ENCODE peak calls at places on chromosomes 16 and 17, in nine cellular contexts. A, P, T, Y, K, E, Z, L and I are unnamed samples.

GRCh38 chr17:82172461-82173160 is 40.0 kb downstream of the CCDC57 start:
- DNase-seq in Y (no peak), A (no peak), T (peak), P (no peak), K (no peak), L (no peak), Z (no peak), E (no peak), I (no peak)

GRCh38 chr16:47311738-47312505 is 148.9 kb downstream of the ITFG1 start:
- DNase-seq in P (peak), E (no peak), T (no peak), A (no peak), Z (no peak), Y (peak), L (no peak), K (no peak), I (no peak)

GRCh38 chr17:8758137-8758596 is at the start of gene SPDYE4:
- DNase-seq in K (no peak), L (no peak), E (no peak), P (no peak), Y (no peak), Z (no peak), T (no peak), A (no peak), I (no peak)

GRCh38 chr16:68265078-68265925 is 976 bp downstream of the SLC7A6 start:
- DNase-seq in K (peak), P (peak), E (peak), T (peak), Y (peak), Z (no peak), L (peak), A (peak), I (no peak)

GRCh38 chr16:55184052-55184451 is 140.0 kb upstream of the IRX6 start:
- DNase-seq in L (peak), T (no peak), E (no peak), Y (no peak), P (no peak), Z (no peak), A (no peak), K (no peak), I (no peak)

GRCh38 chr16:89009343-89010209 is 32.6 kb upstream of the CBFA2T3 start:
- DNase-seq in Z (no peak), T (peak), L (peak), K (no peak), P (no peak), A (no peak), Y (peak), E (no peak), I (peak)

GRCh38 chr16:66471264-66471663 is 44.2 kb downstream of the BEAN1 start:
- DNase-seq in A (no peak), Y (no peak), E (no peak), T (no peak), K (peak), Z (no peak), P (no peak), L (no peak), I (no peak)

GRCh38 chr16:49530396-49530795 is 156.8 kb downstream of the C16orf78 start:
- DNase-seq in Y (peak), E (no peak), Z (no peak), P (no peak), K (no peak), L (no peak), T (no peak), A (no peak), I (no peak)

GRCh38 chr17:71764507-71764906 is 356.3 kb upstream of the SOX9 start:
- DNase-seq in K (no peak), Y (peak), L (peak), P (no peak), Z (no peak), E (peak), A (no peak), T (no peak), I (peak)

GRCh38 chr17:75412455-75413317 is 7.2 kb upstream of the GRB2 start:
- DNase-seq in E (peak), Y (peak), P (peak), Z (peak), T (no peak), A (peak), L (peak), K (peak), I (peak)

GRCh38 chr17:5706835-5707234 is 122.5 kb upstream of the NLRP1 start:
- DNase-seq in L (peak), Y (peak), P (peak), A (peak), Z (peak), T (no peak), E (peak), K (no peak), I (peak)

GRCh38 chr16:66049865-66050264 is 316.6 kb upstream of the CDH5 start:
- DNase-seq in A (no peak), P (no peak), E (no peak), L (no peak), Y (no peak), Z (no peak), T (no peak), K (no peak), I (no peak)

GRCh38 chr17:6580628-6581027 is 24.3 kb upstream of the PITPNM3 start:
- DNase-seq in T (no peak), E (no peak), P (no peak), K (no peak), Z (no peak), L (no peak), Y (no peak), A (no peak), I (no peak)

GRCh38 chr16:35909351-35909954 is 2450.0 kb downstream of the TP53TG3F start:
- DNase-seq in P (no peak), Y (no peak), L (no peak), A (no peak), Z (no peak), K (no peak), E (no peak), T (no peak), I (no peak)

GRCh38 chr16:64669573-64669972 is 452.3 kb downstream of the CDH11 start:
- DNase-seq in A (no peak), E (no peak), K (no peak), Y (no peak), Z (no peak), T (no peak), P (no peak), L (no peak), I (no peak)

GRCh38 chr17:39672522-39673334 is 4.5 kb downstream of the PNMT start:
- DNase-seq in K (peak), Y (no peak), E (no peak), Z (no peak), L (no peak), P (no peak), A (no peak), T (peak), I (no peak)
- TF ChIP-seq CTCF in K (no peak), Y (no peak), E (no peak), Z (no peak), L (no peak), P (no peak), A (no peak), T (no peak), I (no peak)

GRCh38 chr16:2273484-2273883 is 5.6 kb upstream of the RNPS1 start:
- DNase-seq in T (no peak), E (no peak), Y (no peak), L (no peak), A (no peak), K (no peak), P (no peak), Z (no peak), I (no peak)

GRCh38 chr16:2273931-2274330 is 6.0 kb upstream of the RNPS1 start:
- DNase-seq in Y (no peak), E (no peak), Z (no peak), L (no peak), P (no peak), T (no peak), A (no peak), K (no peak), I (no peak)

GRCh38 chr16:2270070-2270462 is 2.1 kb upstream of the RNPS1 start:
- DNase-seq in P (no peak), T (peak), E (no peak), L (no peak), K (no peak), Y (no peak), Z (no peak), A (no peak), I (no peak)

GRCh38 chr16:2270588-2271470 is 2.9 kb upstream of the RNPS1 start:
- DNase-seq in T (peak), A (no peak), P (no peak), E (no peak), L (no peak), K (no peak), Y (no peak), Z (no peak), I (no peak)

GRCh38 chr16:2271848-2272461 is 4.0 kb upstream of the RNPS1 start:
- DNase-seq in K (no peak), E (no peak), Y (no peak), T (peak), L (no peak), Z (no peak), P (no peak), A (no peak), I (no peak)
- TF ChIP-seq CTCF in K (no peak), E (no peak), Y (no peak), T (no peak), L (no peak), Z (no peak), P (no peak), A (no peak), I (no peak)

GRCh38 chr17:69232650-69233049 is 4.0 kb upstream of the ABCA10 start:
- DNase-seq in E (no peak), T (no peak), K (no peak), P (no peak), A (no peak), L (no peak), Y (no peak), Z (no peak), I (no peak)

GRCh38 chr17:69236464-69236863 is 7.8 kb upstream of the ABCA10 start:
- DNase-seq in K (no peak), A (no peak), E (no peak), P (no peak), Z (no peak), Y (no peak), L (no peak), T (no peak), I (no peak)

GRCh38 chr17:69239611-69240010 is 11.0 kb upstream of the ABCA10 start:
- DNase-seq in K (no peak), Y (no peak), T (no peak), A (no peak), Z (no peak), L (no peak), E (no peak), P (no peak), I (no peak)

GRCh38 chr17:69236946-69237345 is 8.3 kb upstream of the ABCA10 start:
- DNase-seq in L (no peak), K (no peak), A (no peak), Z (no peak), Y (no peak), T (no peak), P (no peak), E (no peak), I (no peak)

GRCh38 chr17:69235338-69236058 is 6.9 kb upstream of the ABCA10 start:
- DNase-seq in P (peak), L (peak), K (peak), E (peak), T (peak), A (peak), Z (peak), Y (peak), I (peak)
- TF ChIP-seq CTCF in P (peak), L (peak), K (peak), E (peak), T (peak), A (peak), Z (peak), Y (peak), I (peak)

DNA sequence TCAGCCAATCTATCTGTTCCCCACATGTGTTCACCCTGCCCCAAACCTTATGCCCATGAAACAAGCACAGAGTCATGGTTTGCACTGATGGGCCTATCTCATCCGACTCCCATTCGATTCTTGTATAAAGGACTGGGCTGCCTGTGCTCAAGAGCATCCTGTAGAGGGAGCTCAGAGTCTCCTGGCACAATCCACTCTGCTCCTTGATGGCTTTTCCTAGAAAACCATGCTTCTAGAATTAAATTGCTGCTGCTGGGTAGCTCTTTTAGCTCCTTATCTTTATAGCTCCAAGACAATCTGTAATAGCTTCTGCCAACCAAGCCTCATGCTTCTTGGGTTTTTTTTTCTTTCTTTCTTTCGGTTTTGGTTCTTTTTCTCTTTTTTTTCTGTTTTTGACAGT is 9.7 kb downstream of the ZNF19 start:
- DNase-seq in K (no peak), T (no peak), Z (no peak), Y (peak), A (no peak), L (peak), P (no peak), E (peak), I (no peak)
- TF ChIP-seq CTCF in K (no peak), T (peak), Z (peak), Y (peak), A (peak), L (peak), P (peak), E (peak), I (peak)

GRCh38 chr16:26456074-26456473 is 610.7 kb upstream of the C16orf82 start:
- DNase-seq in A (no peak), E (no peak), Y (no peak), P (no peak), Z (no peak), T (no peak), L (no peak), K (no peak), I (no peak)

GRCh38 chr16:26457061-26457460 is 609.7 kb upstream of the C16orf82 start:
- DNase-seq in E (no peak), Y (no peak), A (no peak), L (peak), T (no peak), K (no peak), Z (no peak), P (no peak), I (no peak)

GRCh38 chr16:26457896-26458295 is 608.8 kb upstream of the C16orf82 start:
- DNase-seq in E (no peak), P (no peak), K (no peak), Z (no peak), A (no peak), T (no peak), Y (no peak), L (no peak), I (no peak)

GRCh38 chr16:26454102-26454501 is 612.6 kb upstream of the C16orf82 start:
- DNase-seq in Y (no peak), E (no peak), T (no peak), K (no peak), A (no peak), Z (no peak), L (no peak), P (peak), I (no peak)

DNA sequence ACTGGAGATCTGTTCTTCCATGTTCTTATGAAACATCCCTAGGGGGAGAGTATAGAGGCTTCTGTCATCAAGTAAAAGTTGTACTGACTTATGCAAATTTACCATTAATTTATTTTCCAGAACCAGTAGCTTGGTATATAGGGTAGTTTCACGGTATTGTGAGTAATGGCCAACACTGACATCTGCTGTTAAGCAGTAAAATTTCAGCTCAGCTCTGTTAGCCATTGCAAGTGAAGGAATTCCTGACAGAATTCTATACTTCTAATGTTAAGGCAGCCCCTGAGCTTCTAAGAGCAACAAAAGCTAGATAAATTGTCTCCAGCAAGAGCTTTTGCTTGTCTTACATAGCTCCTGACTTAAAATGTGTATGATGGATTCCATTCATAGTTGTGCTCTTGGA is 613.5 kb upstream of the C16orf82 start:
- DNase-seq in Z (no peak), Y (peak), L (no peak), A (no peak), E (no peak), T (no peak), P (no peak), K (no peak), I (no peak)
- TF ChIP-seq CTCF in Z (no peak), Y (peak), L (no peak), A (no peak), E (no peak), T (no peak), P (no peak), K (no peak), I (peak)

GRCh38 chr17:44279586-44280344 is 11.8 kb upstream of the SLC4A1 start:
- DNase-seq in K (peak), A (peak), E (peak), L (peak), Y (peak), Z (peak), T (peak), P (peak), I (no peak)
- TF ChIP-seq CTCF in K (no peak), A (no peak), E (no peak), L (no peak), Y (no peak), Z (no peak), T (no peak), P (no peak), I (no peak)

GRCh38 chr16:27670071-27670825 is 120.3 kb downstream of the KATNIP start:
- DNase-seq in Z (no peak), E (no peak), T (no peak), K (no peak), L (no peak), Y (no peak), P (no peak), A (no peak), I (no peak)
- TF ChIP-seq CTCF in Z (no peak), E (no peak), T (no peak), K (no peak), L (no peak), Y (no peak), P (no peak), A (no peak), I (no peak)

GRCh38 chr16:6690741-6691140 is 641.9 kb upstream of the RBFOX1 start:
- DNase-seq in L (no peak), E (no peak), Y (no peak), Z (no peak), K (no peak), T (no peak), P (no peak), A (no peak), I (no peak)
- TF ChIP-seq CTCF in L (no peak), E (no peak), Y (no peak), Z (no peak), K (no peak), T (no peak), P (no peak), A (no peak), I (no peak)